ENCODE peak calls at places on chromosomes 3 and 15, in eight cellular contexts. One of them, this sample, is unnamed.

GRCh38 chr3:196660381-196661166 is 21.1 kb downstream of the NRROS start:
- DNase-seq in thoracic aorta: no peak
- DNase-seq in A549: no peak
- DNase-seq in GM23248: no peak
- DNase-seq in Peyer's patch: no peak
- DNase-seq in astrocyte: no peak
- DNase-seq in heart left ventricle: no peak
- DNase-seq in WERI-Rb-1: no peak
- DNase-seq in this sample: no peak

GRCh38 chr3:195794708-195795107 is 17.0 kb downstream of the MUC4 start:
- DNase-seq in thoracic aorta: no peak
- DNase-seq in A549: no peak
- DNase-seq in GM23248: peak; percentile 33
- DNase-seq in Peyer's patch: peak; percentile 15
- DNase-seq in astrocyte: no peak
- DNase-seq in heart left ventricle: no peak
- DNase-seq in WERI-Rb-1: no peak
- DNase-seq in this sample: no peak

GRCh38 chr3:18301781-18302180 is 123.4 kb downstream of the SATB1 start:
- DNase-seq in thoracic aorta: no peak
- DNase-seq in A549: no peak
- DNase-seq in GM23248: no peak
- DNase-seq in Peyer's patch: no peak
- DNase-seq in astrocyte: no peak
- DNase-seq in heart left ventricle: no peak
- DNase-seq in WERI-Rb-1: no peak
- DNase-seq in this sample: no peak

GRCh38 chr3:171458056-171458856 is 1.9 kb downstream of the TNIK start:
- DNase-seq in thoracic aorta: no peak
- DNase-seq in A549: no peak
- DNase-seq in GM23248: peak; percentile 4
- DNase-seq in Peyer's patch: peak; percentile 59
- DNase-seq in astrocyte: no peak
- DNase-seq in heart left ventricle: no peak
- DNase-seq in WERI-Rb-1: no peak
- DNase-seq in this sample: peak; percentile 63

GRCh38 chr15:58258501-58259274 is 120.5 kb downstream of the AQP9 start:
- DNase-seq in thoracic aorta: no peak
- DNase-seq in A549: no peak
- DNase-seq in GM23248: no peak
- DNase-seq in Peyer's patch: no peak
- DNase-seq in astrocyte: no peak
- DNase-seq in heart left ventricle: no peak
- DNase-seq in WERI-Rb-1: no peak
- DNase-seq in this sample: no peak

GRCh38 chr3:52429031-52429430 is 15.9 kb downstream of the SEMA3G start:
- DNase-seq in thoracic aorta: no peak
- DNase-seq in A549: no peak
- DNase-seq in GM23248: no peak
- DNase-seq in Peyer's patch: peak; percentile 34
- DNase-seq in astrocyte: no peak
- DNase-seq in heart left ventricle: peak; percentile 19
- DNase-seq in WERI-Rb-1: peak; percentile 6
- DNase-seq in this sample: no peak

GRCh38 chr3:120763601-120764000 is 21.1 kb downstream of the GTF2E1 start:
- DNase-seq in thoracic aorta: no peak
- DNase-seq in A549: no peak
- DNase-seq in GM23248: no peak
- DNase-seq in Peyer's patch: no peak
- DNase-seq in astrocyte: no peak
- DNase-seq in heart left ventricle: no peak
- DNase-seq in WERI-Rb-1: no peak
- DNase-seq in this sample: no peak

GRCh38 chr15:95129589-95129988 is 898.2 kb downstream of the MCTP2 start:
- DNase-seq in thoracic aorta: no peak
- DNase-seq in A549: no peak
- DNase-seq in GM23248: peak; percentile 50
- DNase-seq in Peyer's patch: no peak
- DNase-seq in astrocyte: peak; percentile 48
- DNase-seq in heart left ventricle: peak; percentile 31
- DNase-seq in WERI-Rb-1: no peak
- DNase-seq in this sample: no peak

GRCh38 chr15:62087671-62088360 is 21.0 kb downstream of the C2CD4A start:
- DNase-seq in thoracic aorta: no peak
- DNase-seq in A549: peak; percentile 28
- DNase-seq in GM23248: peak; percentile 69
- DNase-seq in Peyer's patch: no peak
- DNase-seq in astrocyte: peak; percentile 20
- DNase-seq in heart left ventricle: no peak
- DNase-seq in WERI-Rb-1: no peak
- DNase-seq in this sample: no peak

GRCh38 chr3:161263057-161263456 is 41.9 kb downstream of the NMD3 start:
- DNase-seq in thoracic aorta: no peak
- DNase-seq in A549: no peak
- DNase-seq in GM23248: peak; percentile 88
- DNase-seq in Peyer's patch: no peak
- DNase-seq in astrocyte: peak; percentile 70
- DNase-seq in heart left ventricle: no peak
- DNase-seq in WERI-Rb-1: no peak
- DNase-seq in this sample: no peak

GRCh38 chr3:89795506-89795905 is 688.1 kb downstream of the EPHA3 start:
- DNase-seq in thoracic aorta: no peak
- DNase-seq in A549: no peak
- DNase-seq in GM23248: no peak
- DNase-seq in Peyer's patch: no peak
- DNase-seq in astrocyte: no peak
- DNase-seq in heart left ventricle: no peak
- DNase-seq in WERI-Rb-1: no peak
- DNase-seq in this sample: no peak

GRCh38 chr3:150521458-150521857 is 24.8 kb downstream of the SERP1 start:
- DNase-seq in thoracic aorta: no peak
- DNase-seq in A549: no peak
- DNase-seq in GM23248: peak; percentile 50
- DNase-seq in Peyer's patch: no peak
- DNase-seq in astrocyte: no peak
- DNase-seq in heart left ventricle: no peak
- DNase-seq in WERI-Rb-1: no peak
- DNase-seq in this sample: no peak

GRCh38 chr3:183212096-183212495 is 41.0 kb upstream of the B3GNT5 start:
- DNase-seq in thoracic aorta: no peak
- DNase-seq in A549: no peak
- DNase-seq in GM23248: no peak
- DNase-seq in Peyer's patch: no peak
- DNase-seq in astrocyte: no peak
- DNase-seq in heart left ventricle: no peak
- DNase-seq in WERI-Rb-1: no peak
- DNase-seq in this sample: no peak
- H3K9me3 ChIP-seq in thoracic aorta: no peaks in the 10 kb centered on the region
- H3K9me3 ChIP-seq in A549: no peaks in the 10 kb centered on the region
- H3K9me3 ChIP-seq in GM23248: no peaks in the 10 kb centered on the region
- H3K9me3 ChIP-seq in Peyer's patch: no peaks in the 10 kb centered on the region
- H3K9me3 ChIP-seq in astrocyte: no peaks in the 10 kb centered on the region
- H3K9me3 ChIP-seq in heart left ventricle: no peaks in the 10 kb centered on the region
- H3K9me3 ChIP-seq in WERI-Rb-1: no peaks in the 10 kb centered on the region
- H3K9me3 ChIP-seq in this sample: no peaks in the 10 kb centered on the region

GRCh38 chr3:72272356-72272755 is 487.4 kb upstream of the PROK2 start:
- DNase-seq in thoracic aorta: no peak
- DNase-seq in A549: no peak
- DNase-seq in GM23248: no peak
- DNase-seq in Peyer's patch: no peak
- DNase-seq in astrocyte: no peak
- DNase-seq in heart left ventricle: no peak
- DNase-seq in WERI-Rb-1: no peak
- DNase-seq in this sample: no peak

GRCh38 chr3:72274511-72275295 is 489.8 kb upstream of the PROK2 start:
- DNase-seq in thoracic aorta: no peak
- DNase-seq in A549: peak; percentile 6
- DNase-seq in GM23248: peak; percentile 81
- DNase-seq in Peyer's patch: no peak
- DNase-seq in astrocyte: peak; percentile 71
- DNase-seq in heart left ventricle: peak; percentile 54
- DNase-seq in WERI-Rb-1: peak; percentile 69
- DNase-seq in this sample: no peak

GRCh38 chr3:72277710-72278109 is 492.8 kb upstream of the PROK2 start:
- DNase-seq in thoracic aorta: no peak
- DNase-seq in A549: no peak
- DNase-seq in GM23248: no peak
- DNase-seq in Peyer's patch: no peak
- DNase-seq in astrocyte: no peak
- DNase-seq in heart left ventricle: no peak
- DNase-seq in WERI-Rb-1: no peak
- DNase-seq in this sample: no peak

GRCh38 chr3:72273615-72274014 is 488.7 kb upstream of the PROK2 start:
- DNase-seq in thoracic aorta: no peak
- DNase-seq in A549: no peak
- DNase-seq in GM23248: peak; percentile 58
- DNase-seq in Peyer's patch: no peak
- DNase-seq in astrocyte: peak; percentile 96
- DNase-seq in heart left ventricle: no peak
- DNase-seq in WERI-Rb-1: no peak
- DNase-seq in this sample: no peak

GRCh38 chr3:72275296-72275820 is 490.4 kb upstream of the PROK2 start:
- DNase-seq in thoracic aorta: no peak
- DNase-seq in A549: no peak
- DNase-seq in GM23248: peak; percentile 26
- DNase-seq in Peyer's patch: no peak
- DNase-seq in astrocyte: no peak
- DNase-seq in heart left ventricle: no peak
- DNase-seq in WERI-Rb-1: no peak
- DNase-seq in this sample: no peak
- H3K27ac ChIP-seq in thoracic aorta: no peak overlapping the region
- H3K27ac ChIP-seq in A549: no peak overlapping the region
- H3K27ac ChIP-seq in GM23248: peak overlapping the region; percentile 26
- H3K27ac ChIP-seq in Peyer's patch: peak overlapping the region; percentile 58
- H3K27ac ChIP-seq in astrocyte: no peak overlapping the region
- H3K27ac ChIP-seq in heart left ventricle: no peak overlapping the region
- H3K27ac ChIP-seq in WERI-Rb-1: peak overlapping the region; percentile 72
- H3K27ac ChIP-seq in this sample: no peak overlapping the region

GRCh38 chr15:46567968-46568367 is 933.1 kb downstream of the SQOR start:
- DNase-seq in thoracic aorta: no peak
- DNase-seq in A549: no peak
- DNase-seq in GM23248: no peak
- DNase-seq in Peyer's patch: no peak
- DNase-seq in astrocyte: no peak
- DNase-seq in heart left ventricle: no peak
- DNase-seq in WERI-Rb-1: no peak
- DNase-seq in this sample: no peak
- H3K9me3 ChIP-seq in thoracic aorta: no peaks in the 10 kb centered on the region
- H3K9me3 ChIP-seq in A549: no peaks in the 10 kb centered on the region
- H3K9me3 ChIP-seq in GM23248: no peaks in the 10 kb centered on the region
- H3K9me3 ChIP-seq in Peyer's patch: no peaks in the 10 kb centered on the region
- H3K9me3 ChIP-seq in astrocyte: peaks cover 8% of the 10 kb centered on the region
- H3K9me3 ChIP-seq in heart left ventricle: no peaks in the 10 kb centered on the region
- H3K9me3 ChIP-seq in WERI-Rb-1: no peaks in the 10 kb centered on the region
- H3K9me3 ChIP-seq in this sample: no peaks in the 10 kb centered on the region

GRCh38 chr3:149198611-149199010 is 23.0 kb downstream of the CP start:
- DNase-seq in thoracic aorta: no peak
- DNase-seq in A549: no peak
- DNase-seq in GM23248: peak; percentile 5
- DNase-seq in Peyer's patch: no peak
- DNase-seq in astrocyte: peak; percentile 76
- DNase-seq in heart left ventricle: no peak
- DNase-seq in WERI-Rb-1: no peak
- DNase-seq in this sample: no peak

GRCh38 chr3:149195221-149195620 is 26.4 kb downstream of the CP start:
- DNase-seq in thoracic aorta: no peak
- DNase-seq in A549: no peak
- DNase-seq in GM23248: no peak
- DNase-seq in Peyer's patch: no peak
- DNase-seq in astrocyte: no peak
- DNase-seq in heart left ventricle: no peak
- DNase-seq in WERI-Rb-1: no peak
- DNase-seq in this sample: no peak

GRCh38 chr3:149199474-149199873 is 22.2 kb downstream of the CP start:
- DNase-seq in thoracic aorta: no peak
- DNase-seq in A549: no peak
- DNase-seq in GM23248: no peak
- DNase-seq in Peyer's patch: no peak
- DNase-seq in astrocyte: peak; percentile 51
- DNase-seq in heart left ventricle: no peak
- DNase-seq in WERI-Rb-1: no peak
- DNase-seq in this sample: no peak

DNA sequence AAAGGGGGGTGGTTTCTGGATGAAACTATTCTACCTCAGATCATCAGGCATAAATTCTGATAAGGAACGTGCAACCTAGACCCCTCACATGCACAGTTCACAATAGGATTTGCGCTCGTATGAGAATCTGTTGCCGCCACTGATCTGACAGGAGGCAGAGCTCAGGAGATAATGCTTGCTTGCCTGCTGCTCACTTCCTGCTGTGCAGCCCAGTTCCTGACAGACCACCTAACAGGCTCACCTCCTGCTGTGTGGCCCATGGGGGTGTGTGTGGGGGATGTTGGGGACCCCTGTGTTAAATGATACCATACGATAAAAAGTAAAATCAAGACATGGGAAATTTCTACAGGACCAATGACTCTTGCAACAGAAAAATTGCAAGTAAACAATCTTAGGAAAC is 24.0 kb downstream of the CP start:
- DNase-seq in thoracic aorta: no peak
- DNase-seq in A549: no peak
- DNase-seq in GM23248: no peak
- DNase-seq in Peyer's patch: no peak
- DNase-seq in astrocyte: no peak
- DNase-seq in heart left ventricle: no peak
- DNase-seq in WERI-Rb-1: peak; percentile 60
- DNase-seq in this sample: no peak
- H3K27ac ChIP-seq in thoracic aorta: no peak overlapping the region
- H3K27ac ChIP-seq in A549: no peak overlapping the region
- H3K27ac ChIP-seq in GM23248: no peak overlapping the region
- H3K27ac ChIP-seq in Peyer's patch: no peak overlapping the region
- H3K27ac ChIP-seq in astrocyte: no peak overlapping the region
- H3K27ac ChIP-seq in heart left ventricle: no peak overlapping the region
- H3K27ac ChIP-seq in WERI-Rb-1: peak overlapping the region; percentile 46
- H3K27ac ChIP-seq in this sample: no peak overlapping the region

GRCh38 chr3:31652296-31652695 is 119.6 kb downstream of the STT3B start:
- DNase-seq in thoracic aorta: no peak
- DNase-seq in A549: no peak
- DNase-seq in GM23248: no peak
- DNase-seq in Peyer's patch: no peak
- DNase-seq in astrocyte: no peak
- DNase-seq in heart left ventricle: no peak
- DNase-seq in WERI-Rb-1: no peak
- DNase-seq in this sample: no peak
- H3K9me3 ChIP-seq in thoracic aorta: peaks cover 55% of the 10 kb centered on the region
- H3K9me3 ChIP-seq in A549: peaks cover 79% of the 10 kb centered on the region
- H3K9me3 ChIP-seq in GM23248: peaks cover 3% of the 10 kb centered on the region
- H3K9me3 ChIP-seq in Peyer's patch: no peaks in the 10 kb centered on the region
- H3K9me3 ChIP-seq in astrocyte: peaks cover 15% of the 10 kb centered on the region
- H3K9me3 ChIP-seq in heart left ventricle: peaks cover 81% of the 10 kb centered on the region
- H3K9me3 ChIP-seq in WERI-Rb-1: peaks cover 15% of the 10 kb centered on the region
- H3K9me3 ChIP-seq in this sample: peaks cover 57% of the 10 kb centered on the region

GRCh38 chr15:69161878-69162213 is 1.4 kb downstream of the GLCE start:
- DNase-seq in thoracic aorta: no peak
- DNase-seq in A549: no peak
- DNase-seq in GM23248: no peak
- DNase-seq in Peyer's patch: no peak
- DNase-seq in astrocyte: no peak
- DNase-seq in heart left ventricle: no peak
- DNase-seq in WERI-Rb-1: no peak
- DNase-seq in this sample: no peak
- H3K27ac ChIP-seq in thoracic aorta: no peak overlapping the region
- H3K27ac ChIP-seq in A549: peak overlapping the region; percentile 89
- H3K27ac ChIP-seq in GM23248: no peak overlapping the region
- H3K27ac ChIP-seq in Peyer's patch: no peak overlapping the region
- H3K27ac ChIP-seq in astrocyte: no peak overlapping the region
- H3K27ac ChIP-seq in heart left ventricle: no peak overlapping the region
- H3K27ac ChIP-seq in WERI-Rb-1: peak overlapping the region; percentile 95
- H3K27ac ChIP-seq in this sample: no peak overlapping the region

GRCh38 chr15:87142096-87142495 is 1062.4 kb downstream of the AGBL1 start:
- DNase-seq in thoracic aorta: no peak
- DNase-seq in A549: no peak
- DNase-seq in GM23248: no peak
- DNase-seq in Peyer's patch: no peak
- DNase-seq in astrocyte: peak; percentile 53
- DNase-seq in heart left ventricle: no peak
- DNase-seq in WERI-Rb-1: no peak
- DNase-seq in this sample: no peak
- H3K9me3 ChIP-seq in thoracic aorta: no peaks in the 10 kb centered on the region
- H3K9me3 ChIP-seq in A549: no peaks in the 10 kb centered on the region
- H3K9me3 ChIP-seq in GM23248: peaks cover 3% of the 10 kb centered on the region
- H3K9me3 ChIP-seq in Peyer's patch: no peaks in the 10 kb centered on the region
- H3K9me3 ChIP-seq in astrocyte: no peaks in the 10 kb centered on the region
- H3K9me3 ChIP-seq in heart left ventricle: peaks cover 15% of the 10 kb centered on the region
- H3K9me3 ChIP-seq in WERI-Rb-1: no peaks in the 10 kb centered on the region
- H3K9me3 ChIP-seq in this sample: peaks cover 5% of the 10 kb centered on the region

This sample was measured in CD8-positive, alpha-beta T cell.